ENCODE peak calls at places on chromosomes 2 and 18, in five cellular contexts. T, O, H, X and D are unnamed samples.

GRCh38 chr2:241762933-241763369 is 13.7 kb upstream of the GAL3ST2 start:
- DNase-seq in T (peak; percentile 43), O (no peak), H (peak; percentile 88), X (no peak), D (no peak)

GRCh38 chr18:30376515-30376914 is 666.0 kb downstream of the DSC3 start:
- DNase-seq in T (no peak), O (no peak), H (peak; percentile 49), X (no peak), D (no peak)

GRCh38 chr18:28009589-28009988 is 167.3 kb downstream of the CDH2 start:
- DNase-seq in T (no peak), O (no peak), H (no peak), X (no peak), D (no peak)

GRCh38 chr18:12036201-12036751 is 55.0 kb downstream of the IMPA2 start:
- DNase-seq in T (no peak), O (no peak), H (no peak), X (no peak), D (no peak)

GRCh38 chr18:79922971-79923411 is 28.5 kb downstream of the SLC66A2 start:
- DNase-seq in T (no peak), O (no peak), H (no peak), X (no peak), D (no peak)

GRCh38 chr2:54966165-54966819 is 84.0 kb downstream of the RTN4 start:
- DNase-seq in T (no peak), O (no peak), H (no peak), X (no peak), D (no peak)

GRCh38 chr2:127581050-127581345 is 45.5 kb downstream of the MYO7B start:
- DNase-seq in T (no peak), O (no peak), H (no peak), X (no peak), D (no peak)

GRCh38 chr18:2526320-2526719 is 45.0 kb downstream of the METTL4 start:
- DNase-seq in T (no peak), O (no peak), H (no peak), X (no peak), D (no peak)

GRCh38 chr18:8368490-8369217 is 240.6 kb upstream of the RAB12 start:
- DNase-seq in T (no peak), O (peak; percentile 49), H (no peak), X (no peak), D (no peak)

GRCh38 chr2:191666241-191666640 is 11.7 kb upstream of the NABP1 start:
- DNase-seq in T (no peak), O (no peak), H (no peak), X (no peak), D (no peak)

GRCh38 chr18:46488472-46489213 is 168.4 kb downstream of the LOXHD1 start:
- DNase-seq in T (no peak), O (no peak), H (no peak), X (no peak), D (no peak)

GRCh38 chr2:53448591-53448990 is 319.0 kb upstream of the CHAC2 start:
- DNase-seq in T (no peak), O (no peak), H (no peak), X (no peak), D (no peak)

GRCh38 chr2:159064446-159065301 is 96.2 kb downstream of the TANC1 start:
- DNase-seq in T (no peak), O (peak; percentile 58), H (no peak), X (no peak), D (no peak)

GRCh38 chr2:230915297-230915696 is 9.7 kb downstream of the GPR55 start:
- DNase-seq in T (no peak), O (no peak), H (no peak), X (no peak), D (no peak)

GRCh38 chr2:17471979-17472378 is 46.3 kb downstream of the RAD51AP2 start:
- DNase-seq in T (no peak), O (no peak), H (no peak), X (no peak), D (no peak)

GRCh38 chr2:17476820-17477219 is 41.4 kb downstream of the RAD51AP2 start:
- DNase-seq in T (no peak), O (no peak), H (no peak), X (no peak), D (no peak)

GRCh38 chr2:17479875-17480274 is 38.4 kb downstream of the RAD51AP2 start:
- DNase-seq in T (no peak), O (peak; percentile 28), H (no peak), X (no peak), D (no peak)

GRCh38 chr2:17475285-17475684 is 43.0 kb downstream of the RAD51AP2 start:
- DNase-seq in T (no peak), O (no peak), H (peak; percentile 17), X (no peak), D (no peak)

DNA sequence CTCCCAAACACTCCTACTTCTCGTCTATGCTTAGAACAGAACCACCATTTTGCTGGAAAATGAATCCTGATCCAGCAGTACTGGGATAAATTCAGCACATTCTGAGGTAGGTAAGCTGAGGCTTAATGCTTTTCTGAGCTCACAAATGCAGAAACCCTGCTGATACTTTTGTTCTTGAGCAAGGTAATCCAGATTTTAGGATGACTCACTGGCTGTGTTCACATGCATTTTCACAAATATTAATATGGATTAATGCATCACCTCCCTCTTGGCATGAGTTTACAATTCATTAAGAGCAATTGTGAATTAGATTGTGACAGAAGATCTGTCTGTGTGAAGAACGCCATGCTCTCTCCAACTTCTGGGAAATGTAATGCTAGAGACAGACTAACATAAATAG is 42.2 kb downstream of the RAD51AP2 start:
- DNase-seq in T (no peak), O (no peak), H (no peak), X (no peak), D (no peak)
- TF ChIP-seq POLR2A in T (no peak), O (no peak), H (no peak), X (no peak), D (no peak)

DNA sequence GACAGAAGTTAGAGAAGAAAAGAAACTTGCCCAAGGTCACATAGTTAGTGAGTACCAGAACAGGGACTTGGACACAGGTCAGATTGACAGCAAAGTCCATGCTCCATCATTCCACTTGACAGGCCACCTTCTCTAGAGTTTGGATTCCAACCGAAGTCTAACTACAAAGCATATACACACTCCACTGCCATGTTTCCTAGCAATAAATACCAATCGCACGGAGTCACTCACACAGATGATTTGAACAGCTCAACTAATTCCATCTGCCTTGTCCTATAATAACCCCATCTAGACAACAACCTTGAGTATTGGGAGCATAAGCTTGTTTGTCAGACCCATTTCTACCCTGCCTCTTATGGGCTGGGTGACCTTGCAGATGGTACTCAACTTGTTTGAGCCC is 334.6 kb upstream of the MGAT5 start:
- DNase-seq in T (no peak), O (peak; percentile 31), H (no peak), X (no peak), D (no peak)
- TF ChIP-seq POLR2A in T (no peak), O (no peak), H (no peak), X (no peak), D (no peak)

GRCh38 chr2:106099691-106100090 is 94.4 kb downstream of the UXS1 start:
- DNase-seq in T (no peak), O (no peak), H (no peak), X (no peak), D (no peak)
- TF ChIP-seq POLR2A in T (no peak), O (no peak), H (no peak), X (no peak), D (no peak)

GRCh38 chr2:64727843-64728463 is 74.2 kb upstream of the SERTAD2 start:
- DNase-seq in T (no peak), O (no peak), H (peak; percentile 36), X (peak; percentile 65), D (no peak)
- TF ChIP-seq POLR2A in T (no peak), O (no peak), H (no peak), X (no peak), D (no peak)

GRCh38 chr2:181458881-181459280 is 1.7 kb downstream of the ITGA4 start:
- DNase-seq in T (no peak), O (no peak), H (peak; percentile 56), X (no peak), D (no peak)

GRCh38 chr2:181459646-181460045 is 2.5 kb downstream of the ITGA4 start:
- DNase-seq in T (no peak), O (peak; percentile 6), H (peak; percentile 30), X (no peak), D (no peak)

GRCh38 chr2:181457121-181457740 is at the start of gene ITGA4:
- DNase-seq in T (no peak), O (peak; percentile 65), H (peak; percentile 97), X (peak; percentile 22), D (peak; percentile 20)

GRCh38 chr2:181456660-181457120 is 496 bp upstream of the ITGA4 start:
- DNase-seq in T (no peak), O (peak; percentile 5), H (peak; percentile 98), X (peak; percentile 32), D (no peak)

DNA sequence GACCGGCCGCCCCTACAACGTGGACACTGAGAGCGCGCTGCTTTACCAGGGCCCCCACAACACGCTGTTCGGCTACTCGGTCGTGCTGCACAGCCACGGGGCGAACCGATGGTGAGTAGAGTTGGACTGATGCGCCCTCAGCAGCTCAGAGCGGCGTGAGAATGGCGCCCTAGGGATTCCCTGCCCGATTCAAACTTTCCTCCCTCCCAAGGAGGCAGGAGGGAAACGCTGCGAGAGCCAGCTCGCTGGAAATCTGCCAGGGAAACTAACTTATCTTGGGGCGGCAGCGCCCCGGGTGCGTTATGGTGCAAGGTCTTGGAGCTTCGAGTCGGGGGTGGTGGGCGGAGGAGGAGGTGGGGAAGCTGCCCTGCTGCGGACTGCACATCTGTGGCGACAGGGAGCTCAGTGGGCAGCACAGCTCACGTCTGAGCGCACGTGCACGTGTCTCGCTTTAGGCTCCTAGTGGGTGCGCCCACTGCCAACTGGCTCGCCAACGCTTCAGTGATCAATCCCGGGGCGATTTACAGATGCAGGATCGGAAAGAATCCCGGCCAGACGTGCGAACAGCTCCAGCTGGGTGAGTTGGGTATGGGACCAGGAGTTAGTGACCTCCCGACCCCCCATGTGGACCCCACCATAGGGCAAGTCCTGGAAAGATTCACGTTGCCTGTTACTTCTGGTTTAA is 697 bp downstream of the ITGA4 start:
- DNase-seq in T (no peak), O (peak; percentile 35), H (peak; percentile 95), X (peak; percentile 6), D (peak; percentile 6)
- TF ChIP-seq POLR2A in T (no peak), O (no peak), H (peak; percentile 64), X (no peak), D (no peak)

GRCh38 chr18:49597152-49597551 is 35.3 kb downstream of the LIPG start:
- DNase-seq in T (no peak), O (no peak), H (no peak), X (peak; percentile 28), D (no peak)
- TF ChIP-seq POLR2A in T (no peak), O (no peak), H (no peak), X (no peak), D (no peak)

DNA sequence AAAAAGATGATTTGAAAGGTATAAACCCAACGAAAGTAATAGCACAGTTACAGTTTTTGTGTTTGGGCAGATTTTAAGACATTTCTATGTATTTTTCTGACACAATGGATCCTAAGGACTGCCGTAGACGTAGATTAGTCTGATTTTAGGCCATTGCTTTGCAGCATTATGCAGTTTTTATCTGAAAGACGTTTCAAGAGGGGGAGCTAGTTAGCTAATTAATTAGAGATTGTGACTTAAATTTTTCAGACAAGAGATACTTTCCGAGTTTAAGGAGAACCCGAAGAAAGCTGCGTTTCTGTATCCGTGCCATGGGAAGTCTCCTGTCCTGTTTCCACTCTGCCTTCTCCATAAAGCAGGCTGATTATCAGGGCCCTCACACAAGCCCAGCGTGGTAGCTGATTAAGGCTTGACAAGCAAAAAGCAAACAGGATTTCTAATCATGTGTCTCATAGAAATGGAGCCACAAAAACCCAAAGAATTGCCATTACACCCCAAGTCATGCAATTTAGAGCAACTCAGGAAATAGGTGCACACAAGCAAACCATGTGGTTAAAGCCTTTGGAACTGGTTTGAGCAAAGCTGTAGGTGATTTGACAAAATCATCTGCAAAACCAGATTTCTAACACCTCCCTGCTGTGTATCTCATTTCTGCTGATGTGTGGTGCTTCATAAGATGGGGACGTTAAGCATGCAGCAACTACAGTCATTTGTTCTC is 808.1 kb downstream of the RNF144A start:
- DNase-seq in T (no peak), O (peak; percentile 26), H (peak; percentile 24), X (no peak), D (no peak)
- TF ChIP-seq POLR2A in T (no peak), O (no peak), H (no peak), X (no peak), D (no peak)